ENCODE peak calls at places on chromosomes 11 and 22, in ten cellular contexts. S, B, E, X, Y, G, R, I, L and O are unnamed samples.
A peak's percentile ranks its signal among the peaks of the same experiment; 100 is the strongest.

GRCh38 chr11:8775341-8776133 is 92.9 kb downstream of the RPL27A start:
- DNase-seq in Y (peak; percentile 65), E (no peak), S (no peak), R (no peak), I (no peak), L (no peak), G (no peak), X (no peak), B (no peak), O (no peak)

GRCh38 chr11:130211144-130211543 is 51.6 kb downstream of the ST14 start:
- DNase-seq in R (no peak), X (peak; percentile 10), B (peak; percentile 19), L (no peak), S (no peak), G (no peak), I (peak; percentile 21), Y (no peak), E (no peak), O (no peak)

GRCh38 chr11:77232242-77232641 is 69.2 kb downstream of the GDPD4 start:
- DNase-seq in Y (no peak), R (no peak), E (no peak), G (no peak), I (no peak), B (no peak), L (no peak), X (no peak), S (no peak), O (no peak)

GRCh38 chr11:64844330-64845124 is at the start of gene CDC42BPG:
- DNase-seq in B (peak; percentile 91), I (peak; percentile 91), X (peak; percentile 74), L (peak; percentile 59), E (peak; percentile 91), Y (peak; percentile 49), S (peak; percentile 89), G (peak; percentile 76), R (no peak), O (peak; percentile 86)

GRCh38 chr11:109192864-109193263 is 229.1 kb upstream of the C11orf87 start:
- DNase-seq in B (no peak), R (no peak), I (no peak), X (no peak), S (peak; percentile 41), L (no peak), Y (no peak), E (no peak), G (no peak), O (no peak)

GRCh38 chr11:94997437-94997836 is 23.9 kb downstream of the KDM4D start:
- DNase-seq in L (no peak), E (no peak), X (no peak), I (no peak), G (no peak), S (no peak), Y (no peak), B (no peak), R (no peak), O (no peak)

GRCh38 chr22:35444685-35445399 is 44.9 kb downstream of the MCM5 start:
- DNase-seq in S (no peak), X (no peak), I (no peak), E (no peak), G (no peak), L (no peak), R (no peak), B (no peak), Y (no peak), O (no peak)

GRCh38 chr11:118885831-118886571 is 2.3 kb downstream of the CXCR5 start:
- DNase-seq in L (no peak), Y (no peak), E (no peak), S (no peak), B (no peak), X (no peak), G (no peak), I (no peak), R (no peak), O (no peak)

GRCh38 chr22:50673231-50674126 is 856 bp downstream of the SHANK3 start:
- DNase-seq in E (no peak), I (no peak), X (no peak), L (no peak), G (no peak), B (no peak), Y (no peak), S (no peak), R (no peak), O (no peak)

GRCh38 chr11:114211444-114212122 is 84.6 kb upstream of the NNMT start:
- DNase-seq in Y (no peak), X (no peak), R (no peak), E (no peak), B (no peak), S (no peak), I (peak; percentile 93), L (no peak), G (peak; percentile 70), O (no peak)

GRCh38 chr11:2927851-2928604 is 1.2 kb downstream of the PHLDA2 start:
- DNase-seq in L (no peak), S (peak; percentile 43), R (no peak), I (no peak), G (no peak), Y (peak; percentile 23), B (no peak), E (peak; percentile 64), X (peak; percentile 35), O (peak; percentile 40)

GRCh38 chr11:19719960-19720359 is 7.3 kb downstream of the NAV2 start:
- DNase-seq in G (no peak), E (no peak), I (no peak), L (no peak), Y (no peak), X (no peak), S (no peak), R (no peak), B (no peak), O (no peak)

GRCh38 chr11:94672636-94673035 is 95.5 kb upstream of the AMOTL1 start:
- DNase-seq in L (no peak), X (no peak), B (no peak), S (no peak), R (no peak), E (no peak), I (no peak), Y (no peak), G (no peak), O (no peak)

GRCh38 chr11:10318527-10318802 is 13.6 kb downstream of the ADM start:
- DNase-seq in G (no peak), Y (no peak), S (no peak), X (no peak), B (no peak), L (no peak), E (peak; percentile 54), R (no peak), I (no peak), O (no peak)

GRCh38 chr11:43880640-43881159 is at the start of gene ALKBH3:
- DNase-seq in I (peak; percentile 94), L (peak; percentile 89), G (peak; percentile 95), E (peak; percentile 93), B (peak; percentile 94), S (peak; percentile 95), Y (peak; percentile 95), R (peak; percentile 45), X (peak; percentile 91), O (peak; percentile 93)
- TF ChIP-seq CTCF in I (no peak), L (no peak), G (no peak), E (peak; percentile 37), B (no peak), S (no peak), Y (no peak), R (peak; percentile 2), X (no peak), O (no peak)

GRCh38 chr22:49549256-49549655 is 278.4 kb downstream of the BRD1 start:
- DNase-seq in R (no peak), B (no peak), G (no peak), X (peak; percentile 5), E (no peak), Y (no peak), S (peak; percentile 10), I (no peak), L (no peak), O (no peak)

GRCh38 chr22:49546811-49547585 is 280.7 kb downstream of the BRD1 start:
- DNase-seq in R (no peak), L (no peak), G (no peak), S (peak; percentile 36), X (peak; percentile 13), B (no peak), E (no peak), I (no peak), Y (no peak), O (no peak)

GRCh38 chr22:49549851-49550430 is 277.7 kb downstream of the BRD1 start:
- DNase-seq in S (peak; percentile 20), B (no peak), I (no peak), G (no peak), E (no peak), Y (no peak), L (no peak), R (no peak), X (peak; percentile 10), O (no peak)

GRCh38 chr22:49547751-49548239 is 279.9 kb downstream of the BRD1 start:
- DNase-seq in X (peak; percentile 4), E (no peak), B (no peak), G (no peak), I (no peak), S (peak; percentile 36), R (no peak), L (no peak), Y (no peak), O (no peak)

DNA sequence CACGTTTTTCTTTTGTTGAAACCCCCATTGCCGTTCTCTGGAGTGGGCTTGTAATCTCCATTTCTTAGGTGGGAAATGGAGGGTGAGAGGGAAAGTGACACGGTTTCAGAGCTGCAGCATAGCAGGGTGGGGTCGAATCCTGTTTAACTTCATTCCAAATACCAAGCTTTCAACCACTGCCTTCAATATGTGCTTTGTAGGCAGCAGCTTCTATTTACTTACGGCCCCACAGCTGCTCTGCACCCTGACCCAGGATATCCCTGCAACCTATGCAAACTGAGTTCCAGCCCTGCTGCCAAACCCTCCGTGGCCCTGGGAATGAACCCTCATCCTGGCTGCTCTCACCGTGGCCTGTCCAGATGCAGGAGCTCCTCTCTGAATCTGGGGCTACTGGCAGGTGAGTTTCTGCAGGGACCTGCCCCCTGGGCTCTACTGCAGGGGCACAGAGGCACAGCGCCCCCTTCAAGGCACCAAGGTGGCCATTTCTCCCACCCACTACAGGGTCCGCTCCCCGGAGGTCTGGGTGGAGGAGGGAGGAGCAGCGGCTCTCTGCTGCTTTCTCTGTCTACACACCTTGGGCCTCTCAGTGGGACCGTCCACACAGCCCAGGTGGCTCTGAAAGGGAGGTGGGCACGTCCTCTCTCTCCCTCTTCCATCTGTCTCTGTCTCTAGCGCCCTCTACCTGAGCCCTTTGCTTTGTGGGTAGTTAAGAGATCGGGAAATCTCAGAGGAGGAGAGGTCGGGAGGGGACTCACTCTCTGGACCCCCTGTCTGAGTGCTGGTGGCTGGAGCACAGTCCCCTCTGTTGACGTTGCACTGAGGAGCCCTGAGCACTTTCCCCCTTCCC is 279.1 kb downstream of the BRD1 start:
- DNase-seq in R (no peak), S (peak; percentile 30), I (peak; percentile 80), B (peak; percentile 71), E (no peak), L (no peak), G (no peak), X (peak; percentile 5), Y (no peak), O (no peak)
- TF ChIP-seq CTCF in R (no peak), S (no peak), I (no peak), B (peak; percentile 75), E (no peak), L (no peak), G (no peak), X (no peak), Y (no peak), O (no peak)

GRCh38 chr11:134639586-134640330 is 227.7 kb upstream of the B3GAT1 start:
- DNase-seq in L (no peak), E (peak; percentile 64), Y (no peak), B (no peak), R (peak; percentile 36), X (no peak), S (peak; percentile 59), I (peak; percentile 46), G (no peak), O (no peak)
- TF ChIP-seq CTCF in L (no peak), E (no peak), Y (no peak), B (no peak), R (peak; percentile 20), X (no peak), S (no peak), I (no peak), G (no peak), O (no peak)

GRCh38 chr22:45090364-45090960 is 73.3 kb upstream of the NUP50 start:
- DNase-seq in E (peak; percentile 41), I (peak; percentile 86), L (no peak), B (peak; percentile 68), R (no peak), G (peak; percentile 48), Y (peak; percentile 21), X (peak; percentile 51), S (no peak), O (no peak)
- TF ChIP-seq CTCF in E (peak; percentile 19), I (peak; percentile 25), L (no peak), B (no peak), R (no peak), G (no peak), Y (no peak), X (no peak), S (no peak), O (no peak)